ENCODE peak calls at places on chromosomes 3 and 15, in five cellular contexts. A is heart left ventricle, D is fibroblast of villous mesenchyme, Z is astrocyte of the cerebellum, C is fibroblast of mammary gland. T is an unnamed sample.

GRCh38 chr3:194713299-194714121 is 27.8 kb downstream of the FAM43A start:
- DNase-seq in Z (no peak), D (no peak), C (no peak), A (no peak), T (no peak)

GRCh38 chr3:98482717-98483482 is 14.6 kb upstream of the OR5K2 start:
- DNase-seq in Z (no peak), A (no peak), C (no peak), D (no peak), T (no peak)

GRCh38 chr3:147008886-147009285 is 397.5 kb downstream of the ZIC4 start:
- DNase-seq in Z (peak), D (no peak), A (no peak), C (peak), T (peak)

GRCh38 chr15:46707452-46707851 is 1009.9 kb upstream of the SEMA6D start:
- DNase-seq in C (no peak), Z (no peak), D (no peak), A (no peak), T (no peak)

GRCh38 chr15:22786868-22787698 is 639 bp downstream of the NIPA1 start:
- DNase-seq in Z (no peak), D (peak), C (peak), A (peak), T (peak)

GRCh38 chr15:48963524-48964113 is at the start of gene SHC4:
- DNase-seq in C (peak), D (peak), Z (peak), A (peak), T (peak)

GRCh38 chr3:155070932-155071387 is 9.2 kb upstream of the MME start:
- DNase-seq in C (peak), D (peak), A (no peak), Z (peak), T (peak)

GRCh38 chr3:156132313-156132712 is 11.9 kb downstream of the KCNAB1 start:
- DNase-seq in Z (no peak), A (no peak), D (no peak), C (no peak), T (no peak)

GRCh38 chr3:4021162-4021561 is 221.9 kb downstream of the LRRN1 start:
- DNase-seq in C (no peak), Z (no peak), A (no peak), D (no peak), T (no peak)

GRCh38 chr15:68258684-68259083 is 18.9 kb upstream of the FEM1B start:
- DNase-seq in D (peak), C (no peak), A (no peak), Z (no peak), T (peak)

GRCh38 chr3:171376125-171376947 is 83.9 kb downstream of the TNIK start:
- DNase-seq in D (peak), C (peak), A (no peak), Z (no peak), T (peak)

GRCh38 chr3:189967254-189967865 is 153.3 kb downstream of the P3H2 start:
- DNase-seq in A (no peak), Z (peak), D (peak), C (peak), T (peak)

GRCh38 chr3:124119056-124119721 is 127.3 kb upstream of the ROPN1 start:
- DNase-seq in Z (no peak), D (peak), C (peak), A (no peak), T (peak)

GRCh38 chr3:84960994-84961393 is 2.2 kb downstream of the CADM2 start:
- DNase-seq in D (no peak), Z (no peak), C (no peak), A (no peak), T (no peak)

GRCh38 chr3:16873872-16874271 is 10.9 kb upstream of the PLCL2 start:
- DNase-seq in D (no peak), Z (no peak), C (no peak), A (no peak), T (no peak)

GRCh38 chr3:192879346-192880031 is 38.2 kb downstream of the MB21D2 start:
- DNase-seq in C (peak), A (no peak), Z (peak), D (peak), T (peak)

GRCh38 chr15:75109021-75109690 is 85.8 kb downstream of the PPCDC start:
- DNase-seq in C (no peak), D (no peak), Z (no peak), A (no peak), T (no peak)

GRCh38 chr15:41692049-41692448 is 31.8 kb downstream of the MGA start:
- DNase-seq in A (no peak), C (no peak), Z (no peak), D (no peak), T (no peak)

GRCh38 chr15:30023798-30024295 is 58.9 kb upstream of the GOLGA8J start:
- DNase-seq in C (peak), D (peak), A (no peak), Z (peak), T (peak)

GRCh38 chr3:13145826-13146642 is 72.8 kb upstream of the IQSEC1 start:
- DNase-seq in D (no peak), Z (no peak), C (no peak), A (no peak), T (no peak)

GRCh38 chr3:186097663-186098451 is 11.0 kb downstream of the ETV5 start:
- DNase-seq in Z (peak), A (peak), C (peak), D (peak), T (peak)

GRCh38 chr3:165455360-165455759 is 259.2 kb upstream of the SLITRK3 start:
- DNase-seq in A (no peak), C (no peak), D (no peak), Z (no peak), T (no peak)

GRCh38 chr3:73685061-73685460 is 60.3 kb upstream of the PDZRN3 start:
- DNase-seq in A (no peak), Z (no peak), C (no peak), D (no peak), T (no peak)

GRCh38 chr3:120450914-120451669 is at the start of gene FSTL1:
- DNase-seq in D (peak), Z (no peak), C (peak), A (peak), T (peak)

GRCh38 chr3:184570501-184570900 is 8.9 kb downstream of the EPHB3 start:
- DNase-seq in Z (no peak), D (no peak), C (no peak), A (no peak), T (no peak)

GRCh38 chr3:176861137-176861536 is 336.1 kb downstream of the TBL1XR1 start:
- DNase-seq in D (no peak), Z (no peak), C (no peak), A (no peak), T (peak)

GRCh38 chr3:106305127-106305526 is 436.3 kb upstream of the CBLB start:
- DNase-seq in C (peak), D (no peak), Z (no peak), A (no peak), T (peak)

GRCh38 chr3:5238545-5238944 is 51.0 kb downstream of the EDEM1 start:
- DNase-seq in D (no peak), Z (no peak), A (no peak), C (no peak), T (no peak)

GRCh38 chr3:53800507-53800906 is 45.7 kb downstream of the CHDH start:
- DNase-seq in A (no peak), C (no peak), Z (no peak), D (no peak), T (no peak)

GRCh38 chr15:43275736-43276562 is 9.2 kb upstream of the TGM5 start:
- DNase-seq in D (no peak), Z (no peak), C (no peak), A (no peak), T (no peak)

GRCh38 chr3:115833074-115833473 is 209.8 kb downstream of the GAP43 start:
- DNase-seq in A (no peak), Z (no peak), C (no peak), D (no peak), T (peak)

GRCh38 chr3:4401441-4401840 is 65.6 kb downstream of the SUMF1 start:
- DNase-seq in A (no peak), Z (no peak), C (peak), D (no peak), T (no peak)

GRCh38 chr3:73499787-73500186 is 125.0 kb downstream of the PDZRN3 start:
- DNase-seq in Z (peak), D (no peak), C (no peak), A (no peak), T (peak)

GRCh38 chr3:125207507-125207906 is 5.0 kb downstream of the SLC12A8 start:
- DNase-seq in A (no peak), Z (no peak), C (no peak), D (no peak), T (no peak)

GRCh38 chr3:84946240-84946639 is 12.5 kb upstream of the CADM2 start:
- DNase-seq in D (no peak), C (no peak), Z (no peak), A (no peak), T (peak)

GRCh38 chr15:47185222-47185800 is 532.0 kb upstream of the SEMA6D start:
- DNase-seq in Z (no peak), A (no peak), D (no peak), C (no peak), T (peak)

GRCh38 chr3:41198526-41198925 is 779 bp upstream of the CTNNB1 start:
- DNase-seq in D (no peak), C (no peak), Z (no peak), A (peak), T (peak)

GRCh38 chr3:16456784-16457415 is 56.6 kb downstream of the RFTN1 start:
- DNase-seq in C (peak), A (no peak), Z (peak), D (peak), T (peak)

DNA sequence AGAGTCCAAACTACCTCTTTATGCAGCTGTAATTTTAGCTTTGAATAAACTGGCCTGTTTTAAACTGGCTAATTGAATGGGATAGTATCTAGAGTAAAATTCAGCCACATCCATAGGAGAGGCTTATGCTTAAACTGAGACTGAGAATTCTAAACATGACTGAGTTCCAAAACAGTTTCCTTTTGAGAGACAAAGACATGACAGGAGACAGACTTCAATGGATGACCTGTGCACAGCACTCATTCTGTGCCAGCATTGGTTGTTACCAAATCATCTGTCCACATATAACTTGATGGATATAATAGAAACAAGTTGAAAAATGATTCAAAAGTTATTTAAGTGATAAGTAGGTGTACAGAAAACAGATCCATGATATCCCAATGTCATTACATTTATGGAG is 20.9 kb downstream of the IL12A start:
- DNase-seq in Z (no peak), A (no peak), D (no peak), C (no peak), T (no peak)
- H3K4me3 ChIP-seq in Z (no peak), A (no peak), D (no peak), C (no peak), T (no peak)

GRCh38 chr3:46214751-46215352 is 6.7 kb upstream of the CCR1 start:
- DNase-seq in D (no peak), C (no peak), A (no peak), Z (no peak), T (peak)
- TF ChIP-seq CTCF in D (peak), C (peak), A (no peak), Z (no peak), T (peak)

DNA sequence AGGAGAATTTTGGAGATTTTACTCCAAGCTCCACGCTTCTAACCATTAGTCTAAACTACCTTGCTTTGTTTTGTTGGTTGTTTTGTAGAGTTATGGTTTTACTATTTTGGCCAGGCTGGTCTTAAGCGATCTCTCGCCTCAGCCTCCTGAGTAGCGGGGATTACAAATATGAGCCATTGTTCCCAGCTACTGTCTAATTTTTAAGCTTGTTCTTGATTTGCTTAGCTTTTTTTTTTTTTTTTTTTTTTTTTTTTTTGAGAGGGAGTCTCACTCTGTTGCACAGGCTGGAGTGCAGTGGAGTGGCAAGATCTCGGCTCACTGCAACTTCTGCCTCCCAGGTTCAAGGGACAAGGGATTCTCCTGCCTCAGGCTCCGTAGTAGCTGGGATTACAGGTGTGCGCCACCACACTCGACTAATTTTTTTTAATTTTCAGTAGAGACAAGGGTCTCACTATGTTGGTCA is 28.5 kb downstream of the EFCAB12 start:
- DNase-seq in D (no peak), Z (no peak), C (peak), A (no peak), T (no peak)
- H3K4me3 ChIP-seq in D (no peak), Z (no peak), C (no peak), A (no peak), T (peak)

DNA sequence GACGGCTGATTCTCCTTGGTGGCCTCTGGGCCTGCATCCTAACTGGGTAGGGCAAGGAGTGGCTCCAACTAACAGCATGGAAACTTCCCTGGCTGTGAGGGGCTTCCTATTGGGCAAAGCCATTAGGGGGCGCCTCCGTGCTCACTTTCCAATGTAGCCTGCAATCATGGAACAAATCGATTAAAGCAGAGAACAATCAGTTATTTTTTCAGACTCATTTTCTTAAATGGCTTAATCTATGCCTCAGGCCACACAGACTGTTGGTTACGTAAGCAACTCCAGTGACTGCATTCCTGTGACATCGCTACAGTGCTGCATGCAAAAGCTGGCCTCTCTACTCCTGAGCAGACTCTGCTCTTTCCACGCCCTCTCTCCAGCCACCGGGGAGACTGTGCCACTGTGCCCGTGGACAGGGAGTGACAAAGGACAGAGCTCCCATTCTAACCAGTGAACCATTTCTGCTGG is 278.9 kb downstream of the KLF13 start:
- DNase-seq in Z (peak), D (peak), A (no peak), C (peak), T (peak)
- TF ChIP-seq CTCF in Z (peak), D (no peak), A (no peak), C (no peak), T (no peak)

GRCh38 chr15:89837134-89837829 is 22.6 kb upstream of the ANPEP start:
- DNase-seq in Z (no peak), A (no peak), C (peak), D (peak), T (peak)
- H3K4me3 ChIP-seq in Z (peak), A (no peak), C (peak), D (peak), T (no peak)

DNA sequence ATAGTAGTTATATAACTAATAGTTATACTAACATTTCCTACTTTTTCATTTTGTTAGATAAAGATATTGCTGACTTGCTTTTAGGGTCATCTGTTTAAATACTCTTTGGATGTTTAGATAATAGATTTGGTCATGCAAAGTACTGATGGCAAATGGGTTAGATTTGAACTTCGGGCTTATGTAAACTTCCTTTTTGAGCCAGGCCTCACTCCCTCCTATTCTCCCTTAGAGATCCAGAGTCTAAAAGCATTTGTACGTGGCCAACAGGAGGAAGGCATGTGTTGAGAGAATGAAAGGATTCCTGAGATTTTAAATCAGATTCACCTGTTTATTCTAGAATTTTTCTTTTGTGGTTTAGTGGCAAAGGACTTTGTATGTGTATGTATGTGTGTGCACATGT is 106.4 kb upstream of the GBE1 start:
- DNase-seq in D (no peak), A (no peak), Z (no peak), C (no peak), T (no peak)
- TF ChIP-seq CTCF in D (no peak), A (no peak), Z (no peak), C (no peak), T (no peak)

DNA sequence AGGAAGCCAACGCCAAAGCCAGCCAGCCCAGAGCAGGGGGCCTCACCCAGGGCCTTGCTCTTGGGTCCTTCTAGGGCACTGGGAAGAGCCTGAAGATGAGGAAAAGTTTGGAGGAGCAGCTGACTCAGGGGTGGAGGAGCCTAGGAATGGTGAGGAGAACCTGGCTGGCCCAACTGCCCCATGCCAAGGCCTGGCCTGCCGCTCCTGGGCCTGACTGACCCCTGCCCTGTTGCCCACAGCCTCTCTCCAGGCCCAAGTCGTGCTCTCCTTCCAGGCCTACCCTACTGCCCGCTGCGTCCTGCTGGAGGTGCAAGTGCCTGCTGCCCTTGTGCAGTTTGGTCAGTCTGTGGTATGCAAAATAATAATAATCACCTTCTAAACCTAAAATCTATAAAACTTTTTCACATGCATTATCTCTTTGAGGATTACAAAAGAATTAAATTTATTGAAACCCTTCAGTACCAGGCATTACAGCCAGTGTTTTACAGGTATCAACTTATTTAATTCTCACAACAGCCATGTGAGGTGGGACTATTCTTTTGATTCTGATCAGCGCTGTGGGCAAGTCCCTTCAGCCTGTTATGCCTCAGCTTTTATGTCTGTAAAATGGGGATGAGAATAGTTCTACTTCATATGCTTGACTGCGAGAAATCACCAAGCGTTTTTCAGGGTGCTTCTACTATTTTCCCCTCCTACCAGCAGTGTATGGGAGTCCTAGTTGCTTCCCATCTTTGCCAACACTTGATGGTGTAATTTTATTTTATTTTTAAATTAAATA is 1.6 kb downstream of the IL17RC start:
- DNase-seq in Z (no peak), C (no peak), A (no peak), D (no peak), T (no peak)
- H3K4me3 ChIP-seq in Z (no peak), C (peak), A (no peak), D (no peak), T (no peak)